ENCODE peak calls at places on chromosomes 1 and 21, in seven cellular contexts. One of them, this sample, is unnamed.

GRCh38 chr1:218679988-218680743 is 335.0 kb downstream of the TGFB2 start:
- DNase-seq in astrocyte: no peak
- DNase-seq in endothelial cell: no peak
- DNase-seq in OCI-LY7: no peak
- DNase-seq in MCF 10A: peak
- DNase-seq in H9: no peak
- DNase-seq in fibroblast of the aortic adventitia: no peak
- DNase-seq in this sample: no peak

GRCh38 chr1:147292012-147292411 is 49.5 kb downstream of the CHD1L start:
- DNase-seq in astrocyte: peak
- DNase-seq in H9: no peak
- DNase-seq in OCI-LY7: no peak
- DNase-seq in endothelial cell: no peak
- DNase-seq in fibroblast of the aortic adventitia: peak
- DNase-seq in MCF 10A: peak
- DNase-seq in this sample: no peak

GRCh38 chr1:211734359-211734758 is 58.9 kb upstream of the NEK2 start:
- DNase-seq in H9: no peak
- DNase-seq in endothelial cell: no peak
- DNase-seq in astrocyte: no peak
- DNase-seq in OCI-LY7: no peak
- DNase-seq in MCF 10A: peak
- DNase-seq in fibroblast of the aortic adventitia: no peak
- DNase-seq in this sample: no peak

GRCh38 chr21:15199414-15199813 is 134.6 kb upstream of the NRIP1 start:
- DNase-seq in endothelial cell: no peak
- DNase-seq in H9: no peak
- DNase-seq in MCF 10A: no peak
- DNase-seq in fibroblast of the aortic adventitia: no peak
- DNase-seq in OCI-LY7: no peak
- DNase-seq in astrocyte: no peak
- DNase-seq in this sample: no peak

GRCh38 chr1:56627019-56627635 is 18.0 kb upstream of the PRKAA2 start:
- DNase-seq in astrocyte: peak
- DNase-seq in fibroblast of the aortic adventitia: no peak
- DNase-seq in H9: no peak
- DNase-seq in OCI-LY7: no peak
- DNase-seq in endothelial cell: no peak
- DNase-seq in MCF 10A: no peak
- DNase-seq in this sample: no peak

GRCh38 chr1:86846166-86846647 is 67.7 kb downstream of the SELENOF start:
- DNase-seq in MCF 10A: peak
- DNase-seq in OCI-LY7: no peak
- DNase-seq in astrocyte: peak
- DNase-seq in fibroblast of the aortic adventitia: peak
- DNase-seq in endothelial cell: no peak
- DNase-seq in H9: no peak
- DNase-seq in this sample: no peak

GRCh38 chr1:169949139-169949538 is 55.4 kb upstream of the SCYL3 start:
- DNase-seq in endothelial cell: no peak
- DNase-seq in astrocyte: peak
- DNase-seq in OCI-LY7: no peak
- DNase-seq in H9: no peak
- DNase-seq in fibroblast of the aortic adventitia: peak
- DNase-seq in MCF 10A: no peak
- DNase-seq in this sample: no peak

GRCh38 chr1:119674835-119675289 is 26.8 kb upstream of the ZNF697 start:
- DNase-seq in fibroblast of the aortic adventitia: peak
- DNase-seq in OCI-LY7: no peak
- DNase-seq in endothelial cell: peak
- DNase-seq in astrocyte: peak
- DNase-seq in MCF 10A: peak
- DNase-seq in H9: no peak
- DNase-seq in this sample: no peak

GRCh38 chr1:172278478-172278877 is 142.0 kb upstream of the C1orf105 start:
- DNase-seq in OCI-LY7: no peak
- DNase-seq in MCF 10A: peak
- DNase-seq in endothelial cell: no peak
- DNase-seq in fibroblast of the aortic adventitia: peak
- DNase-seq in astrocyte: peak
- DNase-seq in H9: peak
- DNase-seq in this sample: no peak

GRCh38 chr1:8368956-8369639 is 51.2 kb downstream of the SLC45A1 start:
- DNase-seq in fibroblast of the aortic adventitia: no peak
- DNase-seq in MCF 10A: no peak
- DNase-seq in astrocyte: no peak
- DNase-seq in endothelial cell: no peak
- DNase-seq in OCI-LY7: no peak
- DNase-seq in H9: no peak
- DNase-seq in this sample: no peak

GRCh38 chr1:165860065-165860464 is 32.7 kb downstream of the UCK2 start:
- DNase-seq in MCF 10A: no peak
- DNase-seq in H9: no peak
- DNase-seq in endothelial cell: no peak
- DNase-seq in astrocyte: no peak
- DNase-seq in fibroblast of the aortic adventitia: no peak
- DNase-seq in OCI-LY7: no peak
- DNase-seq in this sample: no peak

GRCh38 chr1:27314169-27314568 is 7.8 kb upstream of the TMEM222 start:
- DNase-seq in MCF 10A: no peak
- DNase-seq in H9: no peak
- DNase-seq in OCI-LY7: no peak
- DNase-seq in endothelial cell: no peak
- DNase-seq in astrocyte: no peak
- DNase-seq in fibroblast of the aortic adventitia: no peak
- DNase-seq in this sample: no peak

GRCh38 chr1:183281039-183281438 is 95.0 kb downstream of the LAMC2 start:
- DNase-seq in H9: no peak
- DNase-seq in endothelial cell: no peak
- DNase-seq in astrocyte: no peak
- DNase-seq in MCF 10A: peak
- DNase-seq in OCI-LY7: no peak
- DNase-seq in fibroblast of the aortic adventitia: peak
- DNase-seq in this sample: peak

GRCh38 chr1:24656046-24656445 is 12.9 kb downstream of the SRRM1 start:
- DNase-seq in MCF 10A: no peak
- DNase-seq in fibroblast of the aortic adventitia: no peak
- DNase-seq in endothelial cell: no peak
- DNase-seq in OCI-LY7: no peak
- DNase-seq in astrocyte: no peak
- DNase-seq in H9: no peak
- DNase-seq in this sample: no peak

GRCh38 chr1:18302788-18303413 is 177.8 kb upstream of the KLHDC7A start:
- DNase-seq in endothelial cell: peak
- DNase-seq in OCI-LY7: peak
- DNase-seq in fibroblast of the aortic adventitia: no peak
- DNase-seq in MCF 10A: no peak
- DNase-seq in astrocyte: no peak
- DNase-seq in H9: peak
- DNase-seq in this sample: no peak

GRCh38 chr1:231274119-231274825 is 33.3 kb downstream of the GNPAT start:
- DNase-seq in endothelial cell: no peak
- DNase-seq in MCF 10A: no peak
- DNase-seq in fibroblast of the aortic adventitia: no peak
- DNase-seq in H9: no peak
- DNase-seq in OCI-LY7: no peak
- DNase-seq in astrocyte: no peak
- DNase-seq in this sample: no peak

GRCh38 chr1:32933742-32934322 is 30.8 kb downstream of the RNF19B start:
- DNase-seq in OCI-LY7: no peak
- DNase-seq in H9: no peak
- DNase-seq in endothelial cell: peak
- DNase-seq in fibroblast of the aortic adventitia: peak
- DNase-seq in MCF 10A: peak
- DNase-seq in astrocyte: no peak
- DNase-seq in this sample: no peak

GRCh38 chr1:5125208-5125607 is 470.8 kb downstream of the AJAP1 start:
- DNase-seq in fibroblast of the aortic adventitia: no peak
- DNase-seq in OCI-LY7: no peak
- DNase-seq in endothelial cell: no peak
- DNase-seq in astrocyte: no peak
- DNase-seq in H9: no peak
- DNase-seq in MCF 10A: no peak
- DNase-seq in this sample: no peak

GRCh38 chr21:36156815-36157670 is at the start of gene DOP1B:
- DNase-seq in astrocyte: no peak
- DNase-seq in endothelial cell: no peak
- DNase-seq in MCF 10A: no peak
- DNase-seq in fibroblast of the aortic adventitia: no peak
- DNase-seq in OCI-LY7: peak
- DNase-seq in H9: no peak
- DNase-seq in this sample: no peak

GRCh38 chr1:46219551-46220520 is 16.7 kb downstream of the LURAP1 start:
- DNase-seq in H9: no peak
- DNase-seq in endothelial cell: no peak
- DNase-seq in astrocyte: no peak
- DNase-seq in fibroblast of the aortic adventitia: peak
- DNase-seq in MCF 10A: no peak
- DNase-seq in OCI-LY7: no peak
- DNase-seq in this sample: no peak

GRCh38 chr1:68542586-68542985 is 45.7 kb upstream of the DEPDC1 start:
- DNase-seq in astrocyte: no peak
- DNase-seq in MCF 10A: peak
- DNase-seq in fibroblast of the aortic adventitia: no peak
- DNase-seq in H9: no peak
- DNase-seq in endothelial cell: no peak
- DNase-seq in OCI-LY7: no peak
- DNase-seq in this sample: no peak

GRCh38 chr21:30515681-30516080 is 13.7 kb upstream of the KRTAP19-5 start:
- DNase-seq in H9: no peak
- DNase-seq in astrocyte: no peak
- DNase-seq in MCF 10A: no peak
- DNase-seq in fibroblast of the aortic adventitia: no peak
- DNase-seq in OCI-LY7: no peak
- DNase-seq in endothelial cell: no peak
- DNase-seq in this sample: no peak

GRCh38 chr1:151006331-151007052 is at the start of gene MINDY1:
- DNase-seq in H9: peak
- DNase-seq in endothelial cell: peak
- DNase-seq in MCF 10A: peak
- DNase-seq in fibroblast of the aortic adventitia: peak
- DNase-seq in astrocyte: peak
- DNase-seq in OCI-LY7: peak
- DNase-seq in this sample: peak

DNA sequence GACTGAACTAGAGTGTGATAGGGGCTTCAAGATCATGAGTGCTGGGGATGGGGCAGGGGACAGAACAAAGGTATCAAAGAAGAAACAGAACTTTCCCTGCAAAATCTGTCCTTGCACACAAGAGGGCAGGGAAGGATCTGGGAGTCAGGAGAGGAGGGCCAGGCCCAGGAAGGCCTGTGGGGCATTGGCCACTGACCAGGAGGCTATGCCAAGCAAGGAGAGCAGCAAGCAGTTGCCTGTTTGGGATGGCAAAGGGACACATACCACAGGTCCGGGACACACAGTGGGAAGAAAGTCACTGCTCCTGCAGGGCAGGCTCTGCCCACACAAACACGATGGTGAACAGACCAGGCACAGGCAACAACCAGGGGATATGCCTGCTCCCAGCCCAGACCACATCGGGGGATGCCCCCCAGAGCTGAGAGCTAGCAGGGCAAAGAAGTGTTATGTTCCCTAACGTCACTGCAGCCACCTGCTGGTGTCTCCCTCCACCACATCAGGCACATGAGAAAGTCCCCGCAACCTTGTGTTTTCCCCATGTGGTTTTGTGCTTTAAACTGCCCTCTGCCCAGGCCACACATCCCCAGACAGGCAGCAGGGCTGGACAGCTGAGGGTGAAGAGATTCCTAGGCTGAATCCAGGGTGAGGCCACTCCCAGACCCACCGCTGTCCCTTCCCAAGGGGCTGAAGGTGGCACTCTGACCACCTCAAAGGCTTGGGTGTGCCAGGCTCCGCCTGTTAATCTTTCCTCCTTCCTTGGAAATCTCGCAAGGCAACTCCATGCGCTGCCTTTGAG is 53.6 kb downstream of the KIF21B start:
- DNase-seq in endothelial cell: no peak
- DNase-seq in H9: no peak
- DNase-seq in OCI-LY7: no peak
- DNase-seq in fibroblast of the aortic adventitia: no peak
- DNase-seq in MCF 10A: peak
- DNase-seq in astrocyte: no peak
- DNase-seq in this sample: no peak
- TF ChIP-seq CTCF in endothelial cell: no peak
- TF ChIP-seq CTCF in H9: no peak
- TF ChIP-seq CTCF in OCI-LY7: peak
- TF ChIP-seq CTCF in fibroblast of the aortic adventitia: no peak
- TF ChIP-seq CTCF in MCF 10A: no peak
- TF ChIP-seq CTCF in astrocyte: no peak
- TF ChIP-seq CTCF in this sample: no peak

GRCh38 chr1:206907304-206907991 is 10.2 kb downstream of the IL24 start:
- DNase-seq in astrocyte: no peak
- DNase-seq in endothelial cell: peak
- DNase-seq in OCI-LY7: no peak
- DNase-seq in H9: peak
- DNase-seq in fibroblast of the aortic adventitia: no peak
- DNase-seq in MCF 10A: peak
- DNase-seq in this sample: peak
- TF ChIP-seq CTCF in astrocyte: no peak
- TF ChIP-seq CTCF in endothelial cell: peak
- TF ChIP-seq CTCF in OCI-LY7: no peak
- TF ChIP-seq CTCF in H9: peak
- TF ChIP-seq CTCF in fibroblast of the aortic adventitia: peak
- TF ChIP-seq CTCF in MCF 10A: peak
- TF ChIP-seq CTCF in this sample: no peak

GRCh38 chr1:53934170-53934765 is 11.2 kb downstream of the IFT25 start:
- DNase-seq in H9: no peak
- DNase-seq in MCF 10A: no peak
- DNase-seq in endothelial cell: no peak
- DNase-seq in OCI-LY7: peak
- DNase-seq in astrocyte: no peak
- DNase-seq in fibroblast of the aortic adventitia: no peak
- DNase-seq in this sample: no peak
- TF ChIP-seq CTCF in H9: no peak
- TF ChIP-seq CTCF in MCF 10A: no peak
- TF ChIP-seq CTCF in endothelial cell: no peak
- TF ChIP-seq CTCF in OCI-LY7: no peak
- TF ChIP-seq CTCF in astrocyte: no peak
- TF ChIP-seq CTCF in fibroblast of the aortic adventitia: no peak
- TF ChIP-seq CTCF in this sample: no peak

GRCh38 chr1:242140871-242141270 is 142.0 kb upstream of the MAP1LC3C start:
- DNase-seq in MCF 10A: no peak
- DNase-seq in H9: no peak
- DNase-seq in OCI-LY7: no peak
- DNase-seq in fibroblast of the aortic adventitia: no peak
- DNase-seq in endothelial cell: no peak
- DNase-seq in astrocyte: no peak
- DNase-seq in this sample: no peak

GRCh38 chr1:242139986-242140385 is 141.1 kb upstream of the MAP1LC3C start:
- DNase-seq in MCF 10A: no peak
- DNase-seq in endothelial cell: no peak
- DNase-seq in astrocyte: no peak
- DNase-seq in OCI-LY7: no peak
- DNase-seq in fibroblast of the aortic adventitia: no peak
- DNase-seq in H9: no peak
- DNase-seq in this sample: no peak

DNA sequence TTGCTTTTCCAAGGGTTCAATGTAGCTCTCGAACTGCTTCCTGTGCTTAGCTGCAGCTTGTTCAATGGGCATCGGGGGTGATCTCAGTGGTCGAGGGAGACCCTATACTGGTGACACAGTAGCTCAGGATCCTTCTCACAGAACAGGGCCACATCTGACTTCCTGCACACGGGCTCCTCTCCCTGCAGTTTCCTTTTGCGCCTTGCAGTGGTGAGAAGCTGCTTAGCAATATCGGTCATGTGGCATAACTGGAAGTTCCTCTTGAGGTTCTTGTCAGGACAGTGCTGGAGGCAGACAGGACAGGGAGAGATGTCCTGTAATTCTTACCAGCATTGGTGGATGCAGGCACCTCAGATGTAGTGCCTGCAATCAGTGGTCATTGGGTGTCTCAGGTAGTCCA is 140.5 kb upstream of the MAP1LC3C start:
- DNase-seq in fibroblast of the aortic adventitia: no peak
- DNase-seq in OCI-LY7: peak
- DNase-seq in MCF 10A: no peak
- DNase-seq in astrocyte: no peak
- DNase-seq in endothelial cell: no peak
- DNase-seq in H9: no peak
- DNase-seq in this sample: no peak
- TF ChIP-seq CTCF in fibroblast of the aortic adventitia: no peak
- TF ChIP-seq CTCF in OCI-LY7: no peak
- TF ChIP-seq CTCF in MCF 10A: no peak
- TF ChIP-seq CTCF in astrocyte: no peak
- TF ChIP-seq CTCF in endothelial cell: no peak
- TF ChIP-seq CTCF in H9: no peak
- TF ChIP-seq CTCF in this sample: no peak